ENCODE peak calls at places on chromosomes 2 and 18, in five cellular contexts. One of them, this sample, is unnamed.

GRCh38 chr2:111624401-111625156 is 259.4 kb downstream of the ANAPC1 start:
- DNase-seq in keratinocyte: no peak
- DNase-seq in pancreas: no peak
- DNase-seq in WERI-Rb-1: no peak
- DNase-seq in left lung: no peak
- DNase-seq in this sample: no peak

GRCh38 chr2:30359644-30360167 is 87.3 kb upstream of the LCLAT1 start:
- DNase-seq in pancreas: peak; percentile 52
- DNase-seq in keratinocyte: no peak
- DNase-seq in left lung: peak; percentile 75
- DNase-seq in WERI-Rb-1: peak; percentile 54
- DNase-seq in this sample: peak; percentile 21

GRCh38 chr2:25895620-25896019 is 17.3 kb upstream of the ASXL2 start:
- DNase-seq in left lung: no peak
- DNase-seq in keratinocyte: no peak
- DNase-seq in WERI-Rb-1: no peak
- DNase-seq in pancreas: no peak
- DNase-seq in this sample: no peak

GRCh38 chr2:20378891-20379519 is 28.4 kb upstream of the PUM2 start:
- DNase-seq in keratinocyte: no peak
- DNase-seq in WERI-Rb-1: peak; percentile 89
- DNase-seq in pancreas: peak; percentile 53
- DNase-seq in left lung: peak; percentile 65
- DNase-seq in this sample: peak; percentile 83

GRCh38 chr2:73202156-73203054 is at the start of gene NOTO:
- DNase-seq in WERI-Rb-1: no peak
- DNase-seq in keratinocyte: no peak
- DNase-seq in left lung: no peak
- DNase-seq in pancreas: no peak
- DNase-seq in this sample: no peak

GRCh38 chr2:42048318-42049251 is 764 bp downstream of the PKDCC start:
- DNase-seq in keratinocyte: no peak
- DNase-seq in WERI-Rb-1: peak; percentile 35
- DNase-seq in pancreas: peak; percentile 30
- DNase-seq in left lung: no peak
- DNase-seq in this sample: no peak

GRCh38 chr18:28581503-28582169 is 404.7 kb upstream of the CDH2 start:
- DNase-seq in keratinocyte: no peak
- DNase-seq in pancreas: no peak
- DNase-seq in left lung: no peak
- DNase-seq in WERI-Rb-1: no peak
- DNase-seq in this sample: no peak

GRCh38 chr2:237870126-237870525 is 10.7 kb downstream of the RAMP1 start:
- DNase-seq in pancreas: no peak
- DNase-seq in WERI-Rb-1: no peak
- DNase-seq in keratinocyte: no peak
- DNase-seq in left lung: no peak
- DNase-seq in this sample: no peak

DNA sequence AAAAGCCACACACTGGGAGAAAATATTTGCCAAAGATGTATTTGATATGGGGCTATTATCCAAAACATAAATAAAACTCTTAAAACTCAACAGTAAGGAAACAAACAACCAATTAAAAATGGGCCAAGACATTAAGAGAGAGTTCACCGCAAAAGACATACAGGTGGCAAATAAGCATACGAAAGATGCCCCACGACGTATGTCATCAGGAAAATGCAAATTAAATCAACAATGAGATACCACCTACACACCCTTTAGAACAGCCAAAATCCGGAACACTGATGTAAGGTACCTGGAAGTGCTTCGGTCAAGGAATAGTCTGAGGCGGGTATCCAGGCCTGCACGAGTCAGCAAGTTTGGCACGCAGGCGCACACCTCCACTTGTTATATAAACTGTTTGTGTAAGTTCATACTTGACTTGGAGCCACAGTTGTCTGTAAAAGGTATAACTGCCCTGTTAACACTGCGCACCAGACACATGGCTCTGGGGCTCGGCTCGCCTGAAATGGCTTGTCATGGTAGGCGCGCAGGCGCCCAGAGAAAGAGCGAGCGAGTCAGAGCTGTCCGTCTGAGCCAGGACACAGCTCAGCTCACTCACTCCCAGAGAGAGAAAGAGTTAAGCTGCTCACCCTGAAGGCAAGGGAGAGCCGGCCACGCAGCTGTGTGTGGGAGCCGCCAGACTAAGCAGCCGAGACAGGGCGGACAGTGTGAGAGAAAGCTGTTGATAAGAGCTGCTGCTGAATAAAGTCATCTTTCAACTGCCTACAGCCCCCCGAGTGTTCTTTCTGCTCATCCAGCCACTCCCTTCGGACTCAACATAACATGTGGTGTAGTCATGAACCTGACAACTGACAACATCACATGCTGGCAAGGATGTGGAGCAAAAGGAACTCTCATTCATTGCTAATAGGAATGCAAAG is 87.3 kb downstream of the HNRNPLL start:
- DNase-seq in pancreas: peak; percentile 54
- DNase-seq in left lung: peak; percentile 68
- DNase-seq in WERI-Rb-1: peak; percentile 89
- DNase-seq in keratinocyte: peak; percentile 33
- DNase-seq in this sample: peak; percentile 31
- H3K4me3 ChIP-seq in pancreas: no peak overlapping the region
- H3K4me3 ChIP-seq in left lung: no peak overlapping the region
- H3K4me3 ChIP-seq in WERI-Rb-1: peak overlapping the region; percentile 40
- H3K4me3 ChIP-seq in keratinocyte: peak overlapping the region; percentile 1
- H3K4me3 ChIP-seq in this sample: peak overlapping the region; percentile 0

DNA sequence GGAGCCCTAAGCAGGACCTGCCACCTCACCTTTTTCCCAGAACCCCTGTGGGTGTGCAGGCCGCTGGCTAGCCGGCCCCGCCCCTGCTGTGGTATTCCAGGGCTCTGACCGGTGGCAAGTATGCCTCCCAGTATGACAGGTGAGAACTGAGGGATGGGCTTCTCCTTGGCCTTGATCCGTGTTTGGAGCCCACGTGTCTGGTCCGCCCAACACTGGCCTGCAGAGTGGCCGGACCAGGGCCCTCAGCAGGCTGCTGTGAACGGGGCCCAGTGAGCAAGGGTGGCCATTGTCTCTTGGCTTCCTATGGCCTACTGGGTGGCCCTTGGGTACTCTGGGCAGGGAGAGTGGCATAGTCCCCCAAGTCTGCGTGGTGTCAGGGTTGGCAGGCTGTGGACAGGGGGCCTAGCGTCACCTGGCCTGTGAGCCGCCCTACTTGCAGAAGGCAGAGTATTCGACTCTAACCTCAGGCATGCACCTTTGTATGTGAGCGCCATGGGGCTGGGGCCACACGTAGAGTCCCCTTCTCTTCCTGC is 1.8 kb downstream of the RNPEPL1 start:
- DNase-seq in keratinocyte: no peak
- DNase-seq in pancreas: no peak
- DNase-seq in WERI-Rb-1: peak; percentile 6
- DNase-seq in left lung: peak; percentile 34
- DNase-seq in this sample: peak; percentile 34
- H3K4me3 ChIP-seq in keratinocyte: no peak overlapping the region
- H3K4me3 ChIP-seq in pancreas: peak overlapping the region; percentile 91
- H3K4me3 ChIP-seq in WERI-Rb-1: no peak overlapping the region
- H3K4me3 ChIP-seq in left lung: no peak overlapping the region
- H3K4me3 ChIP-seq in this sample: peak overlapping the region; percentile 66

GRCh38 chr2:69056071-69056470 is 43.1 kb downstream of the ANTXR1 start:
- DNase-seq in WERI-Rb-1: no peak
- DNase-seq in keratinocyte: peak; percentile 7
- DNase-seq in left lung: no peak
- DNase-seq in pancreas: no peak
- DNase-seq in this sample: no peak

GRCh38 chr2:69050802-69051201 is 37.8 kb downstream of the ANTXR1 start:
- DNase-seq in keratinocyte: no peak
- DNase-seq in pancreas: no peak
- DNase-seq in WERI-Rb-1: no peak
- DNase-seq in left lung: no peak
- DNase-seq in this sample: no peak

GRCh38 chr2:69057660-69058059 is 44.7 kb downstream of the ANTXR1 start:
- DNase-seq in pancreas: no peak
- DNase-seq in left lung: no peak
- DNase-seq in keratinocyte: no peak
- DNase-seq in WERI-Rb-1: no peak
- DNase-seq in this sample: no peak

GRCh38 chr2:69053416-69053965 is 40.5 kb downstream of the ANTXR1 start:
- DNase-seq in left lung: no peak
- DNase-seq in keratinocyte: no peak
- DNase-seq in pancreas: no peak
- DNase-seq in WERI-Rb-1: no peak
- DNase-seq in this sample: no peak

DNA sequence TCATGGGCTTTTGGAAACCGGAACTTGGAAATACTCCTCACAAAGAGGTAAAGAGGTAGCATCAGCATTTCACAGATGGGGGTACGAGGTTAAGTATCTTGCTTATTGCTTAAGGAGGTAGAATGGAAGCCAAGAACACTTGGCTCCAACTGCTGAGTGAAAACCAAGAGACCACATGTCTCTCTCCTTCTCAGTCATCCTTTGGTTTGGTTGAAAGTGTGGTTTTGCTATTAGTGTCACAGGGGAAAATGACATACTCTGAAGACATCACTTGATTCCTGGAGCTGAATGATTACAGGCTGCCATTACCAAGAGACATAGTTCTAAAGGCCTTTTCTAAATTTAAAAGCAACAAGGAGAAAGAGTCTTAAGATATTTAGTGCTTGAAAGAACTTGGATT is 41.5 kb downstream of the ANTXR1 start:
- DNase-seq in WERI-Rb-1: no peak
- DNase-seq in left lung: no peak
- DNase-seq in pancreas: no peak
- DNase-seq in keratinocyte: no peak
- DNase-seq in this sample: no peak
- H3K4me3 ChIP-seq in WERI-Rb-1: no peak overlapping the region
- H3K4me3 ChIP-seq in left lung: no peak overlapping the region
- H3K4me3 ChIP-seq in pancreas: no peak overlapping the region
- H3K4me3 ChIP-seq in keratinocyte: no peak overlapping the region
- H3K4me3 ChIP-seq in this sample: no peak overlapping the region

GRCh38 chr2:127097471-127097765 is 9.5 kb downstream of the BIN1 start:
- DNase-seq in pancreas: no peak
- DNase-seq in WERI-Rb-1: peak; percentile 42
- DNase-seq in keratinocyte: no peak
- DNase-seq in left lung: no peak
- DNase-seq in this sample: no peak
- H3K4me3 ChIP-seq in pancreas: no peak overlapping the region
- H3K4me3 ChIP-seq in WERI-Rb-1: no peak overlapping the region
- H3K4me3 ChIP-seq in keratinocyte: no peak overlapping the region
- H3K4me3 ChIP-seq in left lung: no peak overlapping the region
- H3K4me3 ChIP-seq in this sample: no peak overlapping the region

GRCh38 chr2:234593636-234594035 is 96.8 kb upstream of the ARL4C start:
- DNase-seq in left lung: no peak
- DNase-seq in WERI-Rb-1: no peak
- DNase-seq in pancreas: no peak
- DNase-seq in keratinocyte: no peak
- DNase-seq in this sample: no peak

GRCh38 chr2:234596696-234597575 is 100.1 kb upstream of the ARL4C start:
- DNase-seq in left lung: no peak
- DNase-seq in pancreas: no peak
- DNase-seq in WERI-Rb-1: peak; percentile 23
- DNase-seq in keratinocyte: no peak
- DNase-seq in this sample: no peak

GRCh38 chr2:234592541-234592940 is 95.7 kb upstream of the ARL4C start:
- DNase-seq in pancreas: no peak
- DNase-seq in left lung: no peak
- DNase-seq in keratinocyte: no peak
- DNase-seq in WERI-Rb-1: no peak
- DNase-seq in this sample: no peak

GRCh38 chr2:234595829-234596228 is 98.9 kb upstream of the ARL4C start:
- DNase-seq in keratinocyte: no peak
- DNase-seq in WERI-Rb-1: no peak
- DNase-seq in left lung: no peak
- DNase-seq in pancreas: no peak
- DNase-seq in this sample: no peak

DNA sequence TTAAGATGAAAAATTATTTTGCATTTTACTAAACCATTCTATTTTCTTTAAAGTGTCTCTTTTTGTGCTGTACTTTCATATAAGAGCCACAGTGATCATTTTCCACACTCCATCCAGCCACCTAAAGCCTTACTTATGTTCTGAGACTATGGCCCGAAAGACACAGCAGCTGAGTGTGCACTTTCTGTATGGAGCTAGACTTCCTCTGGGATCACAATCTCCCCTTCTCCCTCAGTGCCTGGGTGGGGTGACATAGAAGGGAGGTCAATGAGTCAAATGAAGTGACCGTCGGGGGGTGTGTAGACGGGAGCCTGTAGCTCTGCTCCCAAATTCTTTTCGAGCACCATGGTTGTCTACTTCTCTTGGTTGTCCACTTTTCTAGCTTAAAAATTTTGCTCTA is 97.8 kb upstream of the ARL4C start:
- DNase-seq in left lung: no peak
- DNase-seq in WERI-Rb-1: no peak
- DNase-seq in keratinocyte: no peak
- DNase-seq in pancreas: no peak
- DNase-seq in this sample: no peak
- H3K4me3 ChIP-seq in left lung: no peak overlapping the region
- H3K4me3 ChIP-seq in WERI-Rb-1: no peak overlapping the region
- H3K4me3 ChIP-seq in keratinocyte: no peak overlapping the region
- H3K4me3 ChIP-seq in pancreas: no peak overlapping the region
- H3K4me3 ChIP-seq in this sample: no peak overlapping the region

DNA sequence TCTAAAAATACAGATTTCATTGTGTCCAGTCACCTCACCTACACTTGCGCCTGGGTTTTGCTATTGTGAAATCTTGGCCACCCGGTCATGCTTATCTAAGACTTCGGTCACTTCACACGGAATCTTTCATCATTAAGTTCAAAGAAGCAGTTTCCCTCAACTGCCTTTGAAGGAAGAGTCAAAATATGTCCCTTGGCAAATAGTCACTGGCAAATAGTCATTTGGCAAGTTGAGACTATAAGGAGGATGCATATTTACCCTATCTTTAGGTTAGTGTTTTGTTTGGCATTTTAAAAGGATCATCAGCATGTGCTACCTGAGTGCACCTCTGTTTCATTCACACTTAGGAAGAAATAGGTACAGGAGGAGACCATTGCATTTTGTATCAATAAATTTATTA is 95.9 kb downstream of the FEZ2 start:
- DNase-seq in pancreas: no peak
- DNase-seq in left lung: no peak
- DNase-seq in WERI-Rb-1: no peak
- DNase-seq in keratinocyte: no peak
- DNase-seq in this sample: no peak
- H3K4me3 ChIP-seq in pancreas: no peak overlapping the region
- H3K4me3 ChIP-seq in left lung: no peak overlapping the region
- H3K4me3 ChIP-seq in WERI-Rb-1: no peak overlapping the region
- H3K4me3 ChIP-seq in keratinocyte: no peak overlapping the region
- H3K4me3 ChIP-seq in this sample: no peak overlapping the region

GRCh38 chr18:48137354-48138208 is 207.1 kb upstream of the SMAD2 start:
- DNase-seq in WERI-Rb-1: no peak
- DNase-seq in pancreas: no peak
- DNase-seq in left lung: peak; percentile 34
- DNase-seq in keratinocyte: no peak
- DNase-seq in this sample: peak; percentile 66
- H3K4me3 ChIP-seq in WERI-Rb-1: peak overlapping the region; percentile 50
- H3K4me3 ChIP-seq in pancreas: peak overlapping the region; percentile 50
- H3K4me3 ChIP-seq in left lung: peak overlapping the region; percentile 58
- H3K4me3 ChIP-seq in keratinocyte: no peak overlapping the region
- H3K4me3 ChIP-seq in this sample: peak overlapping the region; percentile 79

GRCh38 chr18:32772580-32773186 is at the start of gene KLHL14:
- DNase-seq in left lung: no peak
- DNase-seq in keratinocyte: no peak
- DNase-seq in pancreas: no peak
- DNase-seq in WERI-Rb-1: no peak
- DNase-seq in this sample: no peak
- H3K4me3 ChIP-seq in left lung: peak within 1 kb of the TSS; percentile 11
- H3K4me3 ChIP-seq in keratinocyte: no peak within 1 kb of the TSS
- H3K4me3 ChIP-seq in pancreas: peak within 1 kb of the TSS; percentile 35
- H3K4me3 ChIP-seq in WERI-Rb-1: peak within 1 kb of the TSS; percentile 18
- H3K4me3 ChIP-seq in this sample: peak within 1 kb of the TSS; percentile 54

GRCh38 chr2:182824056-182824758 is 42.2 kb downstream of the FRZB start:
- DNase-seq in left lung: no peak
- DNase-seq in pancreas: no peak
- DNase-seq in WERI-Rb-1: no peak
- DNase-seq in keratinocyte: no peak
- DNase-seq in this sample: peak; percentile 10
- H3K4me3 ChIP-seq in left lung: no peak overlapping the region
- H3K4me3 ChIP-seq in pancreas: no peak overlapping the region
- H3K4me3 ChIP-seq in WERI-Rb-1: no peak overlapping the region
- H3K4me3 ChIP-seq in keratinocyte: no peak overlapping the region
- H3K4me3 ChIP-seq in this sample: no peak overlapping the region

This sample was measured in transverse colon.